ENCODE peak calls at places on chromosomes 4 and X, in eight cellular contexts. L, K, F, Z, R, G, C and O are unnamed samples.

GRCh38 chr4:152499322-152499721 is 36.6 kb downstream of the FBXW7 start:
- DNase-seq in Z (no peak), C (no peak), G (no peak), F (no peak), L (no peak), K (no peak), R (no peak), O (no peak)

GRCh38 chrX:40006025-40007017 is 91.4 kb downstream of the BCOR start:
- DNase-seq in K (peak; percentile 21), C (no peak), F (no peak), Z (no peak), R (no peak), G (peak; percentile 56), L (no peak), O (no peak)

GRCh38 chr4:28463184-28463690 is 1602.6 kb downstream of the STIM2 start:
- DNase-seq in L (no peak), C (no peak), F (no peak), G (no peak), K (no peak), Z (no peak), R (no peak), O (no peak)

GRCh38 chr4:27692098-27692679 is 831.5 kb downstream of the STIM2 start:
- DNase-seq in C (peak; percentile 46), F (peak; percentile 0), L (no peak), R (peak; percentile 4), Z (no peak), G (no peak), K (peak; percentile 11), O (no peak)

GRCh38 chr4:184812651-184813181 is 13.1 kb downstream of the ACSL1 start:
- DNase-seq in F (no peak), C (no peak), Z (no peak), R (no peak), G (no peak), K (no peak), L (no peak), O (no peak)

GRCh38 chr4:75849459-75849858 is 52.8 kb downstream of the PPEF2 start:
- DNase-seq in C (no peak), G (no peak), R (no peak), K (no peak), L (no peak), F (no peak), Z (no peak), O (no peak)

GRCh38 chr4:62804075-62804474 is 1603.9 kb downstream of the ADGRL3 start:
- DNase-seq in F (no peak), L (no peak), C (no peak), G (no peak), K (no peak), R (no peak), Z (no peak), O (no peak)

GRCh38 chr4:155099231-155099630 is 109.2 kb upstream of the NPY2R start:
- DNase-seq in L (no peak), G (no peak), K (no peak), C (no peak), F (no peak), R (no peak), Z (no peak), O (no peak)

GRCh38 chrX:53048169-53049126 is at the start of gene GPR173:
- DNase-seq in F (peak; percentile 66), K (no peak), L (peak; percentile 28), C (peak; percentile 56), R (peak; percentile 50), G (peak; percentile 28), Z (peak; percentile 21), O (peak; percentile 44)

GRCh38 chr4:94626942-94627341 is 130.8 kb upstream of the BMPR1B start:
- DNase-seq in L (no peak), F (no peak), R (no peak), K (no peak), Z (no peak), G (no peak), C (no peak), O (no peak)

GRCh38 chr4:99205104-99205979 is 13.7 kb downstream of the ADH6 start:
- DNase-seq in Z (no peak), K (no peak), G (no peak), L (no peak), F (no peak), C (no peak), R (no peak), O (peak; percentile 15)

GRCh38 chr4:77269505-77269904 is 112.5 kb downstream of the CCNG2 start:
- DNase-seq in F (no peak), G (no peak), C (no peak), K (no peak), L (no peak), Z (no peak), R (peak; percentile 40), O (no peak)